ENCODE peak calls at places on chromosome 12, in six cellular contexts. Q is posterior cingulate gyrus; D is GM10248; G is GM23248; W is stimulated activated CD8-positive, alpha-beta memory T cell treated with anti-CD3 and anti-CD28 coated beads, Interleukin-2, amount 100 ng/mL, for 1 hour; O is T-helper 2 cell. B is an unnamed sample.

GRCh38 chr12:71449373-71450070 is 9.9 kb downstream of the LGR5 start:
- DNase-seq in Q (no peak), D (no peak), G (no peak), W (no peak), O (no peak), B (no peak)

GRCh38 chr12:75444444-75445136 is 36.0 kb upstream of the GLIPR1 start:
- DNase-seq in Q (no peak), D (no peak), G (peak), W (no peak), O (no peak), B (peak)

GRCh38 chr12:24425601-24425970 is 476.1 kb upstream of the SOX5 start:
- DNase-seq in Q (no peak), D (no peak), G (no peak), W (no peak), O (no peak), B (peak)

GRCh38 chr12:52144512-52145227 is 47.1 kb downstream of the KRT80 start:
- DNase-seq in Q (no peak), D (no peak), G (no peak), W (no peak), O (no peak), B (no peak)

GRCh38 chr12:78375461-78375860 is 489.1 kb upstream of the SYT1 start:
- DNase-seq in Q (no peak), D (no peak), G (no peak), W (no peak), O (no peak), B (no peak)

GRCh38 chr12:112939761-112940357 is 1.6 kb downstream of the OAS3 start:
- DNase-seq in Q (no peak), D (peak), G (no peak), W (no peak), O (no peak), B (no peak)

GRCh38 chr12:27754795-27755194 is 25.2 kb upstream of the KLHL42 start:
- DNase-seq in Q (no peak), D (no peak), G (no peak), W (no peak), O (no peak), B (no peak)

GRCh38 chr12:116152268-116152667 is 125.2 kb downstream of the MED13L start:
- DNase-seq in Q (no peak), D (no peak), G (peak), W (no peak), O (no peak), B (peak)

GRCh38 chr12:29309320-29309902 is 71.6 kb downstream of the ERGIC2 start:
- DNase-seq in Q (no peak), D (no peak), G (peak), W (no peak), O (no peak), B (peak)

GRCh38 chr12:100234591-100235304 is 32.1 kb downstream of the DEPDC4 start:
- DNase-seq in Q (no peak), D (peak), G (peak), W (no peak), O (no peak), B (peak)

GRCh38 chr12:124297856-124298255 is 3.0 kb downstream of the RFLNA start:
- DNase-seq in Q (peak), D (no peak), G (no peak), W (no peak), O (no peak), B (no peak)

GRCh38 chr12:121673013-121673441 is 3.6 kb upstream of the MORN3 start:
- DNase-seq in Q (no peak), D (no peak), G (peak), W (no peak), O (no peak), B (no peak)

GRCh38 chr12:55728932-55729591 is at the start of gene CD63:
- DNase-seq in Q (peak), D (peak), G (peak), W (peak), O (peak), B (peak)

GRCh38 chr12:42325776-42326465 is at the start of the genes PPHLN1 and ZCRB1:
- DNase-seq in Q (peak), D (peak), G (peak), W (peak), O (peak), B (peak)

GRCh38 chr12:132477009-132477702 is 12.8 kb upstream of the FBRSL1 start:
- DNase-seq in Q (peak), D (no peak), G (no peak), W (no peak), O (no peak), B (no peak)

GRCh38 chr12:53143355-53143754 is 37.2 kb upstream of the ZNF740 start:
- DNase-seq in Q (no peak), D (no peak), G (no peak), W (no peak), O (no peak), B (no peak)

GRCh38 chr12:116863275-116863767 is 17.9 kb downstream of the HRK start:
- DNase-seq in Q (no peak), D (no peak), G (peak), W (no peak), O (no peak), B (no peak)

GRCh38 chr12:14257303-14257733 is 108.2 kb upstream of the ATF7IP start:
- DNase-seq in Q (peak), D (no peak), G (no peak), W (no peak), O (no peak), B (no peak)

GRCh38 chr12:90281156-90281868 is 572.7 kb upstream of the ATP2B1 start:
- DNase-seq in Q (no peak), D (no peak), G (no peak), W (no peak), O (no peak), B (no peak)

GRCh38 chr12:53754196-53754595 is 2.4 kb upstream of the CISTR start:
- DNase-seq in Q (no peak), D (no peak), G (no peak), W (no peak), O (no peak), B (no peak)

GRCh38 chr12:52081263-52081733 is 1.8 kb downstream of the SMIM41 start:
- DNase-seq in Q (no peak), D (peak), G (no peak), W (no peak), O (no peak), B (no peak)

GRCh38 chr12:119005832-119006360 is 24.6 kb downstream of the SRRM4 start:
- DNase-seq in Q (no peak), D (no peak), G (no peak), W (no peak), O (no peak), B (no peak)

GRCh38 chr12:65334534-65334933 is 56.1 kb downstream of the MSRB3 start:
- DNase-seq in Q (no peak), D (no peak), G (peak), W (no peak), O (no peak), B (no peak)

GRCh38 chr12:75848533-75848932 is 183.0 kb downstream of the PHLDA1 start:
- DNase-seq in Q (no peak), D (no peak), G (peak), W (no peak), O (no peak), B (peak)

GRCh38 chr12:4089147-4089606 is 184.4 kb upstream of the CCND2 start:
- DNase-seq in Q (no peak), D (no peak), G (peak), W (no peak), O (no peak), B (no peak)

GRCh38 chr12:12936983-12937491 is 14.9 kb downstream of the GPRC5D start:
- DNase-seq in Q (no peak), D (no peak), G (no peak), W (no peak), O (no peak), B (no peak)

GRCh38 chr12:85468356-85469157 is 188.5 kb downstream of the ALX1 start:
- DNase-seq in Q (peak), D (peak), G (peak), W (no peak), O (no peak), B (peak)

GRCh38 chr12:41511247-41511646 is 323.1 kb downstream of the PDZRN4 start:
- DNase-seq in Q (no peak), D (no peak), G (no peak), W (no peak), O (no peak), B (peak)

GRCh38 chr12:92324849-92325500 is 179.3 kb upstream of the BTG1 start:
- DNase-seq in Q (no peak), D (no peak), G (no peak), W (no peak), O (no peak), B (no peak)

GRCh38 chr12:20142956-20143355 is 225.4 kb upstream of the PDE3A start:
- DNase-seq in Q (no peak), D (no peak), G (no peak), W (no peak), O (no peak), B (no peak)

GRCh38 chr12:50066402-50066801 is 9.0 kb downstream of the ASIC1 start:
- DNase-seq in Q (no peak), D (no peak), G (peak), W (no peak), O (no peak), B (peak)

GRCh38 chr12:27583981-27584380 is 60.0 kb downstream of the PPFIBP1 start:
- DNase-seq in Q (no peak), D (no peak), G (no peak), W (no peak), O (no peak), B (no peak)

GRCh38 chr12:60259241-60259640 is 663.4 kb downstream of the SLC16A7 start:
- DNase-seq in Q (no peak), D (no peak), G (no peak), W (no peak), O (no peak), B (no peak)

GRCh38 chr12:121214171-121214777 is 4.3 kb downstream of the P2RX4 start:
- DNase-seq in Q (no peak), D (no peak), G (peak), W (no peak), O (no peak), B (peak)

GRCh38 chr12:130626601-130627000 is 89.5 kb downstream of the RIMBP2 start:
- DNase-seq in Q (no peak), D (no peak), G (no peak), W (no peak), O (no peak), B (no peak)

GRCh38 chr12:115542656-115543055 is 734.8 kb downstream of the MED13L start:
- DNase-seq in Q (no peak), D (no peak), G (peak), W (no peak), O (no peak), B (no peak)

GRCh38 chr12:110923692-110924334 is 3.4 kb upstream of the MYL2 start:
- DNase-seq in Q (no peak), D (no peak), G (no peak), W (no peak), O (no peak), B (no peak)

GRCh38 chr12:16348435-16349131 is 1.1 kb downstream of the MGST1 start:
- DNase-seq in Q (no peak), D (no peak), G (peak), W (no peak), O (no peak), B (peak)

GRCh38 chr12:38847247-38847646 is 58.1 kb downstream of the CPNE8 start:
- DNase-seq in Q (no peak), D (no peak), G (no peak), W (no peak), O (no peak), B (no peak)

B was measured in astrocyte of the hippocampus.